ENCODE peak calls at places on chromosomes 13 and 19, in seven cellular contexts. H is H9, G is PC-3, T is mesendoderm, U is IMR-90, S is mammary epithelial cell, A is endodermal cell. X is an unnamed sample.

GRCh38 chr19:37077929-37078716 is at the start of gene ZNF420:
- DNase-seq in U (peak; percentile 95), T (peak; percentile 97), S (peak; percentile 94), H (peak; percentile 97), G (peak; percentile 84), A (peak; percentile 98), X (peak; percentile 96)

GRCh38 chr19:38134538-38135149 is 89.4 kb downstream of the DPF1 start:
- DNase-seq in S (peak; percentile 39), U (peak; percentile 37), G (peak; percentile 36), T (peak; percentile 67), A (peak; percentile 83), H (peak; percentile 55), X (peak; percentile 55)

GRCh38 chr13:28579334-28579733 is 79.6 kb upstream of the POMP start:
- DNase-seq in G (no peak), S (no peak), H (peak; percentile 45), A (peak; percentile 77), U (no peak), T (peak; percentile 62), X (no peak)

GRCh38 chr13:73215807-73216206 is 157.0 kb downstream of the KLF5 start:
- DNase-seq in S (peak; percentile 76), A (no peak), T (peak; percentile 17), H (no peak), G (no peak), U (peak; percentile 26), X (no peak)

GRCh38 chr13:36029171-36029570 is 102.0 kb downstream of the DCLK1 start:
- DNase-seq in A (no peak), U (peak; percentile 5), T (no peak), S (peak; percentile 11), G (peak; percentile 68), H (no peak), X (peak; percentile 65)

GRCh38 chr13:75452564-75452963 is 29.4 kb downstream of the TBC1D4 start:
- DNase-seq in A (no peak), H (no peak), U (no peak), S (peak; percentile 51), T (no peak), G (no peak), X (peak; percentile 64)

GRCh38 chr19:2731181-2732117 is 8.4 kb downstream of the SLC39A3 start:
- DNase-seq in H (no peak), U (no peak), A (no peak), S (no peak), T (no peak), G (no peak), X (no peak)

GRCh38 chr13:23018143-23018542 is 162.6 kb upstream of the SGCG start:
- DNase-seq in S (no peak), A (no peak), G (no peak), H (no peak), U (no peak), T (no peak), X (no peak)

DNA sequence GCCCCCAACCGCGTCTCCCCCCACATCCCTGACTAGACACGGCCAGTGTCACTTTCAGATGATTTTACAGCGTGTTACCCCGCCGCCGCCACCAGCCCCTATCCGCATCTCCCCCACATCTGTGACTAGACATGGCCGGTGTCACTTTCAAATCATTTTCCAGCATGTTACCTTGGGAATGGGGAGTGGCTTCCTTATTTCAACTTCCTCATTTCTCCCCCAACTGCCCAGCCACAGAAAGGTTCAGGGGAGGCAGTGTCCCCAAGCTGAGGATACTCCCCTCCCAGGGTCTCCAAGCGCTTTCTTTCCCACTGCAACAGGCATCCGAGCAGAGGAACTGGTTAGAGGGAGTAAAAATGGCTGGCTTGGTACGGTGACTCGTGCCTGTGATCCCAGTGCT is 18.4 kb downstream of the ADGRL1 start:
- DNase-seq in H (no peak), G (no peak), A (no peak), S (no peak), U (no peak), T (no peak), X (no peak)
- H3K9ac ChIP-seq in H (no peak overlapping the region), G (no peak overlapping the region), A (no peak overlapping the region), S (no peak overlapping the region), U (no peak overlapping the region), T (no peak overlapping the region), X (no peak overlapping the region)

GRCh38 chr13:21047591-21048282 is 13.6 kb downstream of the LATS2 start:
- DNase-seq in U (no peak), S (no peak), A (no peak), G (no peak), H (no peak), T (no peak), X (no peak)
- H3K9ac ChIP-seq in U (no peak overlapping the region), S (no peak overlapping the region), A (no peak overlapping the region), G (no peak overlapping the region), H (no peak overlapping the region), T (no peak overlapping the region), X (no peak overlapping the region)

GRCh38 chr19:20431826-20432225 is 133.8 kb downstream of the ZNF737 start:
- DNase-seq in H (no peak), T (no peak), G (no peak), A (no peak), U (no peak), S (no peak), X (no peak)
- H3K9ac ChIP-seq in H (no peak overlapping the region), T (no peak overlapping the region), G (no peak overlapping the region), A (no peak overlapping the region), U (no peak overlapping the region), S (no peak overlapping the region), X (no peak overlapping the region)

GRCh38 chr19:1126984-1127760 is 23.4 kb downstream of the GPX4 start:
- DNase-seq in T (no peak), A (no peak), H (no peak), G (no peak), S (no peak), U (no peak), X (no peak)
- H3K9ac ChIP-seq in T (no peak overlapping the region), A (no peak overlapping the region), H (no peak overlapping the region), G (no peak overlapping the region), S (no peak overlapping the region), U (no peak overlapping the region), X (no peak overlapping the region)

GRCh38 chr19:33390908-33391630 is 17.6 kb downstream of the CEBPG start:
- DNase-seq in G (no peak), A (no peak), T (no peak), S (no peak), H (no peak), U (no peak), X (no peak)

GRCh38 chr19:33388817-33389573 is 15.5 kb downstream of the CEBPG start:
- DNase-seq in S (no peak), H (no peak), A (no peak), U (no peak), T (no peak), G (no peak), X (no peak)

GRCh38 chr19:33390120-33390907 is 16.8 kb downstream of the CEBPG start:
- DNase-seq in S (no peak), G (no peak), T (no peak), A (no peak), H (no peak), U (no peak), X (peak; percentile 29)

GRCh38 chr19:33388231-33388816 is 14.8 kb downstream of the CEBPG start:
- DNase-seq in S (no peak), H (no peak), G (no peak), U (no peak), A (no peak), T (no peak), X (no peak)

GRCh38 chr19:33389574-33390119 is 16.1 kb downstream of the CEBPG start:
- DNase-seq in H (no peak), S (no peak), G (no peak), U (no peak), A (no peak), T (no peak), X (no peak)
- H3K9ac ChIP-seq in H (no peak overlapping the region), S (no peak overlapping the region), G (no peak overlapping the region), U (no peak overlapping the region), A (no peak overlapping the region), T (no peak overlapping the region), X (no peak overlapping the region)

GRCh38 chr19:15318241-15318691 is 14.1 kb downstream of the BRD4 start:
- DNase-seq in U (peak; percentile 42), G (no peak), A (no peak), S (no peak), H (no peak), T (no peak), X (peak; percentile 55)

GRCh38 chr19:15316498-15316897 is 15.8 kb downstream of the BRD4 start:
- DNase-seq in A (no peak), H (no peak), G (no peak), T (no peak), U (peak; percentile 80), S (no peak), X (no peak)

GRCh38 chr19:15320118-15320517 is 12.2 kb downstream of the BRD4 start:
- DNase-seq in A (no peak), S (no peak), U (peak; percentile 73), H (no peak), G (no peak), T (no peak), X (peak; percentile 58)

GRCh38 chr19:15315101-15315500 is 17.2 kb downstream of the BRD4 start:
- DNase-seq in G (peak; percentile 74), A (no peak), H (no peak), S (peak; percentile 70), U (no peak), T (no peak), X (no peak)

DNA sequence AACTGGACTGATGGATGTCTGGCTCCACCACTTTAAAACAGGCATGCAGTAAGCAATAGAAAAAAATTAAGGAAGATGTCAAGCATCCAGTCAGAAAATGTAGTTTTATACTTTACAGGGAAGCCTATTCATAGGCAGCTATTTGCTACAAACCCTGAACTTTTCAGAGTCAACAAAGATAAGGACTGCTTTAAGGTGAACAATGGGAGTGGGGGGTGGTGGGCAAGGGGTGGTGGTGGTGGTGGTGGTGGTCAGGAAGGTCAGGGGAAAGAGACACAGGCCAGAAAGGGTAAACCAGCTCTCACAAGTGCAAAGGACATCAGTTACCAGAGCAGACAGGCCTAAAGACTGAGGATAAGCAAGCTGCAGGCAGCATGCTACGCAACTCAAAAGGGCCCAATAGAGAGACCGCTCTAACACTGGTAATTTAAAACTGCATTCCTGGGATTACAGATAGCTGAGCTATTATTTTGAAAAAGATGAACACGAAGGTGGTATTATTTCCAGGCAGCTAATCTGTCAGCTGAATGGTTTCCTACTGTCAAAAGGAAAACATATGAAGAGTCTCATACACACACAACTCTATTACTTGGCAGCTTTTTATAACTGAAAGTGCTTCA is 14.8 kb downstream of the BRD4 start:
- DNase-seq in T (no peak), U (peak; percentile 80), H (no peak), S (no peak), G (no peak), A (no peak), X (peak; percentile 63)
- H3K9ac ChIP-seq in T (no peak overlapping the region), U (no peak overlapping the region), H (no peak overlapping the region), S (no peak overlapping the region), G (no peak overlapping the region), A (no peak overlapping the region), X (no peak overlapping the region)

GRCh38 chr13:71864094-71864980 is 2.7 kb downstream of the DACH1 start:
- DNase-seq in U (no peak), T (peak; percentile 40), S (peak; percentile 1), G (no peak), H (peak; percentile 55), A (no peak), X (peak; percentile 43)
- H3K9ac ChIP-seq in U (no peak overlapping the region), T (peak overlapping the region; percentile 54), S (no peak overlapping the region), G (no peak overlapping the region), H (no peak overlapping the region), A (peak overlapping the region; percentile 6), X (no peak overlapping the region)

X was measured in fibroblast of lung.